ENCODE peak calls at places on chromosome 22, in ten cellular contexts. One of them, this sample, is unnamed.

GRCh38 chr22:29842740-29843139 is 4.7 kb upstream of the ASCC2 start:
- DNase-seq in NCI-H1930: no peak
- DNase-seq in activated naive CD8-positive, alpha-beta T cell treated with anti-CD3 and anti-CD28 coated beads, Interleukin-2, amount 50 U/mL, for 24 hours: no peak
- DNase-seq in GM23248: peak
- DNase-seq in activated naive CD4-positive, alpha-beta T cell treated with anti-CD3 and anti-CD28 coated beads, Interleukin-2, amount 50 U/mL, for 16 hours: no peak
- DNase-seq in NCI-H2029 treated with DMSO at 0.1 percent for 48 hours: no peak
- DNase-seq in stimulated activated CD4-positive, alpha-beta T cell treated with anti-CD3 and anti-CD28 coated beads, Interleukin-12 subunit alpha, Interleukin-12 subunit beta, amount 100 ng/mL, for 48 hours: no peak
- DNase-seq in GM10248: no peak
- DNase-seq in DMS153: peak
- DNase-seq in stimulated activated naive B cell treated with anti-CD40 and anti-IgM and Interleukin-4, amounts not matched to agents 10 μg/mL and 1 μg/mL and 100 μg/mL, for 72 hours: no peak
- DNase-seq in this sample: no peak

GRCh38 chr22:21982338-21982965 is at the start of gene TOP3B:
- DNase-seq in NCI-H2029 treated with DMSO at 0.1 percent for 48 hours: peak
- DNase-seq in activated naive CD8-positive, alpha-beta T cell treated with anti-CD3 and anti-CD28 coated beads, Interleukin-2, amount 50 U/mL, for 24 hours: peak
- DNase-seq in GM10248: peak
- DNase-seq in GM23248: peak
- DNase-seq in stimulated activated naive B cell treated with anti-CD40 and anti-IgM and Interleukin-4, amounts not matched to agents 10 μg/mL and 1 μg/mL and 100 μg/mL, for 72 hours: peak
- DNase-seq in activated naive CD4-positive, alpha-beta T cell treated with anti-CD3 and anti-CD28 coated beads, Interleukin-2, amount 50 U/mL, for 16 hours: peak
- DNase-seq in DMS153: peak
- DNase-seq in NCI-H1930: peak
- DNase-seq in stimulated activated CD4-positive, alpha-beta T cell treated with anti-CD3 and anti-CD28 coated beads, Interleukin-12 subunit alpha, Interleukin-12 subunit beta, amount 100 ng/mL, for 48 hours: peak
- DNase-seq in this sample: peak

GRCh38 chr22:36816635-36817428 is at the start of gene PVALB:
- DNase-seq in GM10248: no peak
- DNase-seq in activated naive CD4-positive, alpha-beta T cell treated with anti-CD3 and anti-CD28 coated beads, Interleukin-2, amount 50 U/mL, for 16 hours: no peak
- DNase-seq in stimulated activated CD4-positive, alpha-beta T cell treated with anti-CD3 and anti-CD28 coated beads, Interleukin-12 subunit alpha, Interleukin-12 subunit beta, amount 100 ng/mL, for 48 hours: no peak
- DNase-seq in DMS153: no peak
- DNase-seq in NCI-H2029 treated with DMSO at 0.1 percent for 48 hours: no peak
- DNase-seq in activated naive CD8-positive, alpha-beta T cell treated with anti-CD3 and anti-CD28 coated beads, Interleukin-2, amount 50 U/mL, for 24 hours: no peak
- DNase-seq in NCI-H1930: peak
- DNase-seq in stimulated activated naive B cell treated with anti-CD40 and anti-IgM and Interleukin-4, amounts not matched to agents 10 μg/mL and 1 μg/mL and 100 μg/mL, for 72 hours: no peak
- DNase-seq in GM23248: peak
- DNase-seq in this sample: no peak

GRCh38 chr22:30474683-30475424 is 3.0 kb upstream of the SEC14L3 start:
- DNase-seq in stimulated activated naive B cell treated with anti-CD40 and anti-IgM and Interleukin-4, amounts not matched to agents 10 μg/mL and 1 μg/mL and 100 μg/mL, for 72 hours: no peak
- DNase-seq in NCI-H2029 treated with DMSO at 0.1 percent for 48 hours: peak
- DNase-seq in activated naive CD8-positive, alpha-beta T cell treated with anti-CD3 and anti-CD28 coated beads, Interleukin-2, amount 50 U/mL, for 24 hours: no peak
- DNase-seq in activated naive CD4-positive, alpha-beta T cell treated with anti-CD3 and anti-CD28 coated beads, Interleukin-2, amount 50 U/mL, for 16 hours: no peak
- DNase-seq in GM10248: no peak
- DNase-seq in DMS153: peak
- DNase-seq in GM23248: no peak
- DNase-seq in stimulated activated CD4-positive, alpha-beta T cell treated with anti-CD3 and anti-CD28 coated beads, Interleukin-12 subunit alpha, Interleukin-12 subunit beta, amount 100 ng/mL, for 48 hours: no peak
- DNase-seq in NCI-H1930: no peak
- DNase-seq in this sample: peak

GRCh38 chr22:19060356-19061009 is 61.7 kb downstream of the DGCR2 start:
- DNase-seq in NCI-H1930: no peak
- DNase-seq in stimulated activated naive B cell treated with anti-CD40 and anti-IgM and Interleukin-4, amounts not matched to agents 10 μg/mL and 1 μg/mL and 100 μg/mL, for 72 hours: no peak
- DNase-seq in GM23248: peak
- DNase-seq in NCI-H2029 treated with DMSO at 0.1 percent for 48 hours: no peak
- DNase-seq in stimulated activated CD4-positive, alpha-beta T cell treated with anti-CD3 and anti-CD28 coated beads, Interleukin-12 subunit alpha, Interleukin-12 subunit beta, amount 100 ng/mL, for 48 hours: no peak
- DNase-seq in GM10248: no peak
- DNase-seq in activated naive CD8-positive, alpha-beta T cell treated with anti-CD3 and anti-CD28 coated beads, Interleukin-2, amount 50 U/mL, for 24 hours: no peak
- DNase-seq in activated naive CD4-positive, alpha-beta T cell treated with anti-CD3 and anti-CD28 coated beads, Interleukin-2, amount 50 U/mL, for 16 hours: no peak
- DNase-seq in DMS153: no peak
- DNase-seq in this sample: no peak

GRCh38 chr22:38136607-38137006 is 26.1 kb upstream of the BAIAP2L2 start:
- DNase-seq in stimulated activated naive B cell treated with anti-CD40 and anti-IgM and Interleukin-4, amounts not matched to agents 10 μg/mL and 1 μg/mL and 100 μg/mL, for 72 hours: no peak
- DNase-seq in NCI-H2029 treated with DMSO at 0.1 percent for 48 hours: no peak
- DNase-seq in activated naive CD8-positive, alpha-beta T cell treated with anti-CD3 and anti-CD28 coated beads, Interleukin-2, amount 50 U/mL, for 24 hours: no peak
- DNase-seq in stimulated activated CD4-positive, alpha-beta T cell treated with anti-CD3 and anti-CD28 coated beads, Interleukin-12 subunit alpha, Interleukin-12 subunit beta, amount 100 ng/mL, for 48 hours: no peak
- DNase-seq in GM23248: peak
- DNase-seq in NCI-H1930: no peak
- DNase-seq in GM10248: no peak
- DNase-seq in DMS153: no peak
- DNase-seq in activated naive CD4-positive, alpha-beta T cell treated with anti-CD3 and anti-CD28 coated beads, Interleukin-2, amount 50 U/mL, for 16 hours: no peak
- DNase-seq in this sample: no peak

GRCh38 chr22:37082251-37082650 is 27.3 kb downstream of the TMPRSS6 start:
- DNase-seq in activated naive CD4-positive, alpha-beta T cell treated with anti-CD3 and anti-CD28 coated beads, Interleukin-2, amount 50 U/mL, for 16 hours: no peak
- DNase-seq in DMS153: no peak
- DNase-seq in stimulated activated CD4-positive, alpha-beta T cell treated with anti-CD3 and anti-CD28 coated beads, Interleukin-12 subunit alpha, Interleukin-12 subunit beta, amount 100 ng/mL, for 48 hours: peak
- DNase-seq in NCI-H1930: no peak
- DNase-seq in GM10248: no peak
- DNase-seq in NCI-H2029 treated with DMSO at 0.1 percent for 48 hours: no peak
- DNase-seq in stimulated activated naive B cell treated with anti-CD40 and anti-IgM and Interleukin-4, amounts not matched to agents 10 μg/mL and 1 μg/mL and 100 μg/mL, for 72 hours: no peak
- DNase-seq in GM23248: no peak
- DNase-seq in activated naive CD8-positive, alpha-beta T cell treated with anti-CD3 and anti-CD28 coated beads, Interleukin-2, amount 50 U/mL, for 24 hours: peak
- DNase-seq in this sample: no peak

GRCh38 chr22:27632451-27633295 is 168.9 kb downstream of the MN1 start:
- DNase-seq in GM10248: no peak
- DNase-seq in stimulated activated naive B cell treated with anti-CD40 and anti-IgM and Interleukin-4, amounts not matched to agents 10 μg/mL and 1 μg/mL and 100 μg/mL, for 72 hours: no peak
- DNase-seq in GM23248: no peak
- DNase-seq in NCI-H1930: no peak
- DNase-seq in DMS153: no peak
- DNase-seq in activated naive CD8-positive, alpha-beta T cell treated with anti-CD3 and anti-CD28 coated beads, Interleukin-2, amount 50 U/mL, for 24 hours: no peak
- DNase-seq in NCI-H2029 treated with DMSO at 0.1 percent for 48 hours: no peak
- DNase-seq in activated naive CD4-positive, alpha-beta T cell treated with anti-CD3 and anti-CD28 coated beads, Interleukin-2, amount 50 U/mL, for 16 hours: no peak
- DNase-seq in stimulated activated CD4-positive, alpha-beta T cell treated with anti-CD3 and anti-CD28 coated beads, Interleukin-12 subunit alpha, Interleukin-12 subunit beta, amount 100 ng/mL, for 48 hours: no peak
- DNase-seq in this sample: peak

GRCh38 chr22:45008853-45009751 is 703 bp downstream of the PHF21B start:
- DNase-seq in DMS153: no peak
- DNase-seq in GM10248: no peak
- DNase-seq in NCI-H2029 treated with DMSO at 0.1 percent for 48 hours: no peak
- DNase-seq in stimulated activated naive B cell treated with anti-CD40 and anti-IgM and Interleukin-4, amounts not matched to agents 10 μg/mL and 1 μg/mL and 100 μg/mL, for 72 hours: no peak
- DNase-seq in activated naive CD4-positive, alpha-beta T cell treated with anti-CD3 and anti-CD28 coated beads, Interleukin-2, amount 50 U/mL, for 16 hours: no peak
- DNase-seq in stimulated activated CD4-positive, alpha-beta T cell treated with anti-CD3 and anti-CD28 coated beads, Interleukin-12 subunit alpha, Interleukin-12 subunit beta, amount 100 ng/mL, for 48 hours: no peak
- DNase-seq in activated naive CD8-positive, alpha-beta T cell treated with anti-CD3 and anti-CD28 coated beads, Interleukin-2, amount 50 U/mL, for 24 hours: no peak
- DNase-seq in GM23248: peak
- DNase-seq in NCI-H1930: no peak
- DNase-seq in this sample: no peak

GRCh38 chr22:49598338-49598737 is 229.3 kb downstream of the BRD1 start:
- DNase-seq in NCI-H2029 treated with DMSO at 0.1 percent for 48 hours: no peak
- DNase-seq in stimulated activated CD4-positive, alpha-beta T cell treated with anti-CD3 and anti-CD28 coated beads, Interleukin-12 subunit alpha, Interleukin-12 subunit beta, amount 100 ng/mL, for 48 hours: no peak
- DNase-seq in GM23248: no peak
- DNase-seq in NCI-H1930: no peak
- DNase-seq in DMS153: no peak
- DNase-seq in GM10248: no peak
- DNase-seq in stimulated activated naive B cell treated with anti-CD40 and anti-IgM and Interleukin-4, amounts not matched to agents 10 μg/mL and 1 μg/mL and 100 μg/mL, for 72 hours: no peak
- DNase-seq in activated naive CD8-positive, alpha-beta T cell treated with anti-CD3 and anti-CD28 coated beads, Interleukin-2, amount 50 U/mL, for 24 hours: no peak
- DNase-seq in activated naive CD4-positive, alpha-beta T cell treated with anti-CD3 and anti-CD28 coated beads, Interleukin-2, amount 50 U/mL, for 16 hours: no peak
- DNase-seq in this sample: no peak

GRCh38 chr22:50678651-50679521 is 6.3 kb downstream of the SHANK3 start:
- DNase-seq in NCI-H1930: no peak
- DNase-seq in DMS153: no peak
- DNase-seq in activated naive CD4-positive, alpha-beta T cell treated with anti-CD3 and anti-CD28 coated beads, Interleukin-2, amount 50 U/mL, for 16 hours: no peak
- DNase-seq in GM23248: no peak
- DNase-seq in activated naive CD8-positive, alpha-beta T cell treated with anti-CD3 and anti-CD28 coated beads, Interleukin-2, amount 50 U/mL, for 24 hours: no peak
- DNase-seq in stimulated activated CD4-positive, alpha-beta T cell treated with anti-CD3 and anti-CD28 coated beads, Interleukin-12 subunit alpha, Interleukin-12 subunit beta, amount 100 ng/mL, for 48 hours: no peak
- DNase-seq in NCI-H2029 treated with DMSO at 0.1 percent for 48 hours: no peak
- DNase-seq in GM10248: no peak
- DNase-seq in stimulated activated naive B cell treated with anti-CD40 and anti-IgM and Interleukin-4, amounts not matched to agents 10 μg/mL and 1 μg/mL and 100 μg/mL, for 72 hours: no peak
- DNase-seq in this sample: no peak

GRCh38 chr22:37267661-37268413 is 14.5 kb upstream of the CYTH4 start:
- DNase-seq in NCI-H1930: no peak
- DNase-seq in stimulated activated CD4-positive, alpha-beta T cell treated with anti-CD3 and anti-CD28 coated beads, Interleukin-12 subunit alpha, Interleukin-12 subunit beta, amount 100 ng/mL, for 48 hours: no peak
- DNase-seq in NCI-H2029 treated with DMSO at 0.1 percent for 48 hours: no peak
- DNase-seq in activated naive CD4-positive, alpha-beta T cell treated with anti-CD3 and anti-CD28 coated beads, Interleukin-2, amount 50 U/mL, for 16 hours: no peak
- DNase-seq in GM23248: no peak
- DNase-seq in DMS153: no peak
- DNase-seq in GM10248: no peak
- DNase-seq in stimulated activated naive B cell treated with anti-CD40 and anti-IgM and Interleukin-4, amounts not matched to agents 10 μg/mL and 1 μg/mL and 100 μg/mL, for 72 hours: no peak
- DNase-seq in activated naive CD8-positive, alpha-beta T cell treated with anti-CD3 and anti-CD28 coated beads, Interleukin-2, amount 50 U/mL, for 24 hours: no peak
- DNase-seq in this sample: no peak

GRCh38 chr22:24920029-24920428 is 26.5 kb downstream of the LHFPL7 start:
- DNase-seq in stimulated activated naive B cell treated with anti-CD40 and anti-IgM and Interleukin-4, amounts not matched to agents 10 μg/mL and 1 μg/mL and 100 μg/mL, for 72 hours: no peak
- DNase-seq in NCI-H1930: no peak
- DNase-seq in NCI-H2029 treated with DMSO at 0.1 percent for 48 hours: no peak
- DNase-seq in activated naive CD4-positive, alpha-beta T cell treated with anti-CD3 and anti-CD28 coated beads, Interleukin-2, amount 50 U/mL, for 16 hours: no peak
- DNase-seq in GM10248: no peak
- DNase-seq in DMS153: no peak
- DNase-seq in activated naive CD8-positive, alpha-beta T cell treated with anti-CD3 and anti-CD28 coated beads, Interleukin-2, amount 50 U/mL, for 24 hours: no peak
- DNase-seq in stimulated activated CD4-positive, alpha-beta T cell treated with anti-CD3 and anti-CD28 coated beads, Interleukin-12 subunit alpha, Interleukin-12 subunit beta, amount 100 ng/mL, for 48 hours: no peak
- DNase-seq in GM23248: no peak
- DNase-seq in this sample: no peak

GRCh38 chr22:17109976-17110375 is 11.2 kb downstream of the TMEM121B start:
- DNase-seq in GM23248: no peak
- DNase-seq in activated naive CD4-positive, alpha-beta T cell treated with anti-CD3 and anti-CD28 coated beads, Interleukin-2, amount 50 U/mL, for 16 hours: no peak
- DNase-seq in NCI-H2029 treated with DMSO at 0.1 percent for 48 hours: no peak
- DNase-seq in DMS153: no peak
- DNase-seq in stimulated activated naive B cell treated with anti-CD40 and anti-IgM and Interleukin-4, amounts not matched to agents 10 μg/mL and 1 μg/mL and 100 μg/mL, for 72 hours: no peak
- DNase-seq in NCI-H1930: no peak
- DNase-seq in stimulated activated CD4-positive, alpha-beta T cell treated with anti-CD3 and anti-CD28 coated beads, Interleukin-12 subunit alpha, Interleukin-12 subunit beta, amount 100 ng/mL, for 48 hours: no peak
- DNase-seq in GM10248: no peak
- DNase-seq in activated naive CD8-positive, alpha-beta T cell treated with anti-CD3 and anti-CD28 coated beads, Interleukin-2, amount 50 U/mL, for 24 hours: no peak
- DNase-seq in this sample: no peak

GRCh38 chr22:43879901-43880742 is 11.7 kb downstream of the PNPLA5 start:
- DNase-seq in GM10248: no peak
- DNase-seq in stimulated activated naive B cell treated with anti-CD40 and anti-IgM and Interleukin-4, amounts not matched to agents 10 μg/mL and 1 μg/mL and 100 μg/mL, for 72 hours: no peak
- DNase-seq in activated naive CD8-positive, alpha-beta T cell treated with anti-CD3 and anti-CD28 coated beads, Interleukin-2, amount 50 U/mL, for 24 hours: no peak
- DNase-seq in NCI-H1930: no peak
- DNase-seq in GM23248: no peak
- DNase-seq in stimulated activated CD4-positive, alpha-beta T cell treated with anti-CD3 and anti-CD28 coated beads, Interleukin-12 subunit alpha, Interleukin-12 subunit beta, amount 100 ng/mL, for 48 hours: no peak
- DNase-seq in activated naive CD4-positive, alpha-beta T cell treated with anti-CD3 and anti-CD28 coated beads, Interleukin-2, amount 50 U/mL, for 16 hours: peak
- DNase-seq in NCI-H2029 treated with DMSO at 0.1 percent for 48 hours: no peak
- DNase-seq in DMS153: no peak
- DNase-seq in this sample: no peak

GRCh38 chr22:41217553-41218157 is 12.5 kb downstream of the L3MBTL2 start:
- DNase-seq in stimulated activated CD4-positive, alpha-beta T cell treated with anti-CD3 and anti-CD28 coated beads, Interleukin-12 subunit alpha, Interleukin-12 subunit beta, amount 100 ng/mL, for 48 hours: no peak
- DNase-seq in NCI-H1930: no peak
- DNase-seq in activated naive CD8-positive, alpha-beta T cell treated with anti-CD3 and anti-CD28 coated beads, Interleukin-2, amount 50 U/mL, for 24 hours: peak
- DNase-seq in activated naive CD4-positive, alpha-beta T cell treated with anti-CD3 and anti-CD28 coated beads, Interleukin-2, amount 50 U/mL, for 16 hours: peak
- DNase-seq in GM23248: peak
- DNase-seq in stimulated activated naive B cell treated with anti-CD40 and anti-IgM and Interleukin-4, amounts not matched to agents 10 μg/mL and 1 μg/mL and 100 μg/mL, for 72 hours: peak
- DNase-seq in NCI-H2029 treated with DMSO at 0.1 percent for 48 hours: peak
- DNase-seq in DMS153: peak
- DNase-seq in GM10248: peak
- DNase-seq in this sample: peak

GRCh38 chr22:39384750-39385480 is 14.7 kb upstream of the TAB1 start:
- DNase-seq in activated naive CD4-positive, alpha-beta T cell treated with anti-CD3 and anti-CD28 coated beads, Interleukin-2, amount 50 U/mL, for 16 hours: no peak
- DNase-seq in NCI-H2029 treated with DMSO at 0.1 percent for 48 hours: no peak
- DNase-seq in stimulated activated CD4-positive, alpha-beta T cell treated with anti-CD3 and anti-CD28 coated beads, Interleukin-12 subunit alpha, Interleukin-12 subunit beta, amount 100 ng/mL, for 48 hours: no peak
- DNase-seq in activated naive CD8-positive, alpha-beta T cell treated with anti-CD3 and anti-CD28 coated beads, Interleukin-2, amount 50 U/mL, for 24 hours: no peak
- DNase-seq in stimulated activated naive B cell treated with anti-CD40 and anti-IgM and Interleukin-4, amounts not matched to agents 10 μg/mL and 1 μg/mL and 100 μg/mL, for 72 hours: no peak
- DNase-seq in DMS153: no peak
- DNase-seq in GM10248: peak
- DNase-seq in GM23248: peak
- DNase-seq in NCI-H1930: no peak
- DNase-seq in this sample: no peak

GRCh38 chr22:22061085-22062077 is 78.8 kb upstream of the TOP3B start:
- DNase-seq in GM10248: no peak
- DNase-seq in NCI-H2029 treated with DMSO at 0.1 percent for 48 hours: no peak
- DNase-seq in activated naive CD8-positive, alpha-beta T cell treated with anti-CD3 and anti-CD28 coated beads, Interleukin-2, amount 50 U/mL, for 24 hours: no peak
- DNase-seq in stimulated activated naive B cell treated with anti-CD40 and anti-IgM and Interleukin-4, amounts not matched to agents 10 μg/mL and 1 μg/mL and 100 μg/mL, for 72 hours: no peak
- DNase-seq in DMS153: peak
- DNase-seq in NCI-H1930: peak
- DNase-seq in GM23248: peak
- DNase-seq in stimulated activated CD4-positive, alpha-beta T cell treated with anti-CD3 and anti-CD28 coated beads, Interleukin-12 subunit alpha, Interleukin-12 subunit beta, amount 100 ng/mL, for 48 hours: no peak
- DNase-seq in activated naive CD4-positive, alpha-beta T cell treated with anti-CD3 and anti-CD28 coated beads, Interleukin-2, amount 50 U/mL, for 16 hours: no peak
- DNase-seq in this sample: no peak

GRCh38 chr22:38751422-38752346 is 4.1 kb downstream of the SUN2 start:
- DNase-seq in DMS153: no peak
- DNase-seq in NCI-H2029 treated with DMSO at 0.1 percent for 48 hours: no peak
- DNase-seq in activated naive CD4-positive, alpha-beta T cell treated with anti-CD3 and anti-CD28 coated beads, Interleukin-2, amount 50 U/mL, for 16 hours: peak
- DNase-seq in stimulated activated CD4-positive, alpha-beta T cell treated with anti-CD3 and anti-CD28 coated beads, Interleukin-12 subunit alpha, Interleukin-12 subunit beta, amount 100 ng/mL, for 48 hours: peak
- DNase-seq in GM23248: no peak
- DNase-seq in activated naive CD8-positive, alpha-beta T cell treated with anti-CD3 and anti-CD28 coated beads, Interleukin-2, amount 50 U/mL, for 24 hours: peak
- DNase-seq in GM10248: peak
- DNase-seq in stimulated activated naive B cell treated with anti-CD40 and anti-IgM and Interleukin-4, amounts not matched to agents 10 μg/mL and 1 μg/mL and 100 μg/mL, for 72 hours: peak
- DNase-seq in NCI-H1930: no peak
- DNase-seq in this sample: no peak

GRCh38 chr22:31637938-31638618 is 23.9 kb downstream of the PISD start:
- DNase-seq in NCI-H1930: no peak
- DNase-seq in activated naive CD4-positive, alpha-beta T cell treated with anti-CD3 and anti-CD28 coated beads, Interleukin-2, amount 50 U/mL, for 16 hours: no peak
- DNase-seq in GM10248: peak
- DNase-seq in stimulated activated naive B cell treated with anti-CD40 and anti-IgM and Interleukin-4, amounts not matched to agents 10 μg/mL and 1 μg/mL and 100 μg/mL, for 72 hours: peak
- DNase-seq in NCI-H2029 treated with DMSO at 0.1 percent for 48 hours: no peak
- DNase-seq in GM23248: no peak
- DNase-seq in DMS153: no peak
- DNase-seq in stimulated activated CD4-positive, alpha-beta T cell treated with anti-CD3 and anti-CD28 coated beads, Interleukin-12 subunit alpha, Interleukin-12 subunit beta, amount 100 ng/mL, for 48 hours: no peak
- DNase-seq in activated naive CD8-positive, alpha-beta T cell treated with anti-CD3 and anti-CD28 coated beads, Interleukin-2, amount 50 U/mL, for 24 hours: no peak
- DNase-seq in this sample: no peak

GRCh38 chr22:45254388-45254787 is 13.7 kb upstream of the KIAA0930 start:
- DNase-seq in stimulated activated CD4-positive, alpha-beta T cell treated with anti-CD3 and anti-CD28 coated beads, Interleukin-12 subunit alpha, Interleukin-12 subunit beta, amount 100 ng/mL, for 48 hours: no peak
- DNase-seq in NCI-H2029 treated with DMSO at 0.1 percent for 48 hours: no peak
- DNase-seq in activated naive CD8-positive, alpha-beta T cell treated with anti-CD3 and anti-CD28 coated beads, Interleukin-2, amount 50 U/mL, for 24 hours: no peak
- DNase-seq in GM23248: no peak
- DNase-seq in activated naive CD4-positive, alpha-beta T cell treated with anti-CD3 and anti-CD28 coated beads, Interleukin-2, amount 50 U/mL, for 16 hours: no peak
- DNase-seq in GM10248: no peak
- DNase-seq in stimulated activated naive B cell treated with anti-CD40 and anti-IgM and Interleukin-4, amounts not matched to agents 10 μg/mL and 1 μg/mL and 100 μg/mL, for 72 hours: no peak
- DNase-seq in DMS153: no peak
- DNase-seq in NCI-H1930: no peak
- DNase-seq in this sample: no peak

GRCh38 chr22:47631571-47632102 is 869.2 kb downstream of the TBC1D22A start:
- DNase-seq in activated naive CD4-positive, alpha-beta T cell treated with anti-CD3 and anti-CD28 coated beads, Interleukin-2, amount 50 U/mL, for 16 hours: no peak
- DNase-seq in activated naive CD8-positive, alpha-beta T cell treated with anti-CD3 and anti-CD28 coated beads, Interleukin-2, amount 50 U/mL, for 24 hours: no peak
- DNase-seq in stimulated activated CD4-positive, alpha-beta T cell treated with anti-CD3 and anti-CD28 coated beads, Interleukin-12 subunit alpha, Interleukin-12 subunit beta, amount 100 ng/mL, for 48 hours: no peak
- DNase-seq in NCI-H1930: peak
- DNase-seq in NCI-H2029 treated with DMSO at 0.1 percent for 48 hours: no peak
- DNase-seq in GM10248: no peak
- DNase-seq in DMS153: peak
- DNase-seq in GM23248: no peak
- DNase-seq in stimulated activated naive B cell treated with anti-CD40 and anti-IgM and Interleukin-4, amounts not matched to agents 10 μg/mL and 1 μg/mL and 100 μg/mL, for 72 hours: no peak
- DNase-seq in this sample: peak

GRCh38 chr22:49676230-49676629 is 151.4 kb downstream of the BRD1 start:
- DNase-seq in stimulated activated CD4-positive, alpha-beta T cell treated with anti-CD3 and anti-CD28 coated beads, Interleukin-12 subunit alpha, Interleukin-12 subunit beta, amount 100 ng/mL, for 48 hours: no peak
- DNase-seq in activated naive CD4-positive, alpha-beta T cell treated with anti-CD3 and anti-CD28 coated beads, Interleukin-2, amount 50 U/mL, for 16 hours: no peak
- DNase-seq in GM23248: no peak
- DNase-seq in activated naive CD8-positive, alpha-beta T cell treated with anti-CD3 and anti-CD28 coated beads, Interleukin-2, amount 50 U/mL, for 24 hours: no peak
- DNase-seq in stimulated activated naive B cell treated with anti-CD40 and anti-IgM and Interleukin-4, amounts not matched to agents 10 μg/mL and 1 μg/mL and 100 μg/mL, for 72 hours: no peak
- DNase-seq in NCI-H1930: no peak
- DNase-seq in GM10248: no peak
- DNase-seq in NCI-H2029 treated with DMSO at 0.1 percent for 48 hours: no peak
- DNase-seq in DMS153: no peak
- DNase-seq in this sample: no peak

GRCh38 chr22:44711236-44711560 is 9.2 kb downstream of the PRR5 start:
- DNase-seq in NCI-H1930: no peak
- DNase-seq in activated naive CD8-positive, alpha-beta T cell treated with anti-CD3 and anti-CD28 coated beads, Interleukin-2, amount 50 U/mL, for 24 hours: no peak
- DNase-seq in activated naive CD4-positive, alpha-beta T cell treated with anti-CD3 and anti-CD28 coated beads, Interleukin-2, amount 50 U/mL, for 16 hours: no peak
- DNase-seq in stimulated activated CD4-positive, alpha-beta T cell treated with anti-CD3 and anti-CD28 coated beads, Interleukin-12 subunit alpha, Interleukin-12 subunit beta, amount 100 ng/mL, for 48 hours: no peak
- DNase-seq in GM10248: no peak
- DNase-seq in GM23248: no peak
- DNase-seq in stimulated activated naive B cell treated with anti-CD40 and anti-IgM and Interleukin-4, amounts not matched to agents 10 μg/mL and 1 μg/mL and 100 μg/mL, for 72 hours: no peak
- DNase-seq in NCI-H2029 treated with DMSO at 0.1 percent for 48 hours: no peak
- DNase-seq in DMS153: peak
- DNase-seq in this sample: no peak

GRCh38 chr22:46754110-46754799 is 8.2 kb upstream of the TBC1D22A start:
- DNase-seq in stimulated activated CD4-positive, alpha-beta T cell treated with anti-CD3 and anti-CD28 coated beads, Interleukin-12 subunit alpha, Interleukin-12 subunit beta, amount 100 ng/mL, for 48 hours: no peak
- DNase-seq in NCI-H1930: no peak
- DNase-seq in activated naive CD4-positive, alpha-beta T cell treated with anti-CD3 and anti-CD28 coated beads, Interleukin-2, amount 50 U/mL, for 16 hours: no peak
- DNase-seq in DMS153: no peak
- DNase-seq in activated naive CD8-positive, alpha-beta T cell treated with anti-CD3 and anti-CD28 coated beads, Interleukin-2, amount 50 U/mL, for 24 hours: no peak
- DNase-seq in stimulated activated naive B cell treated with anti-CD40 and anti-IgM and Interleukin-4, amounts not matched to agents 10 μg/mL and 1 μg/mL and 100 μg/mL, for 72 hours: no peak
- DNase-seq in GM10248: peak
- DNase-seq in GM23248: peak
- DNase-seq in NCI-H2029 treated with DMSO at 0.1 percent for 48 hours: no peak
- DNase-seq in this sample: no peak

GRCh38 chr22:25955323-25955722 is 213.3 kb downstream of the MYO18B start:
- DNase-seq in GM10248: no peak
- DNase-seq in NCI-H2029 treated with DMSO at 0.1 percent for 48 hours: no peak
- DNase-seq in stimulated activated CD4-positive, alpha-beta T cell treated with anti-CD3 and anti-CD28 coated beads, Interleukin-12 subunit alpha, Interleukin-12 subunit beta, amount 100 ng/mL, for 48 hours: no peak
- DNase-seq in NCI-H1930: no peak
- DNase-seq in activated naive CD8-positive, alpha-beta T cell treated with anti-CD3 and anti-CD28 coated beads, Interleukin-2, amount 50 U/mL, for 24 hours: no peak
- DNase-seq in activated naive CD4-positive, alpha-beta T cell treated with anti-CD3 and anti-CD28 coated beads, Interleukin-2, amount 50 U/mL, for 16 hours: no peak
- DNase-seq in GM23248: no peak
- DNase-seq in stimulated activated naive B cell treated with anti-CD40 and anti-IgM and Interleukin-4, amounts not matched to agents 10 μg/mL and 1 μg/mL and 100 μg/mL, for 72 hours: no peak
- DNase-seq in DMS153: no peak
- DNase-seq in this sample: no peak

GRCh38 chr22:45911601-45912271 is 65.2 kb downstream of the WNT7B start:
- DNase-seq in NCI-H1930: no peak
- DNase-seq in GM23248: peak
- DNase-seq in activated naive CD8-positive, alpha-beta T cell treated with anti-CD3 and anti-CD28 coated beads, Interleukin-2, amount 50 U/mL, for 24 hours: no peak
- DNase-seq in stimulated activated CD4-positive, alpha-beta T cell treated with anti-CD3 and anti-CD28 coated beads, Interleukin-12 subunit alpha, Interleukin-12 subunit beta, amount 100 ng/mL, for 48 hours: no peak
- DNase-seq in GM10248: no peak
- DNase-seq in activated naive CD4-positive, alpha-beta T cell treated with anti-CD3 and anti-CD28 coated beads, Interleukin-2, amount 50 U/mL, for 16 hours: no peak
- DNase-seq in stimulated activated naive B cell treated with anti-CD40 and anti-IgM and Interleukin-4, amounts not matched to agents 10 μg/mL and 1 μg/mL and 100 μg/mL, for 72 hours: no peak
- DNase-seq in NCI-H2029 treated with DMSO at 0.1 percent for 48 hours: peak
- DNase-seq in DMS153: peak
- DNase-seq in this sample: peak

GRCh38 chr22:49616356-49617231 is 211.1 kb downstream of the BRD1 start:
- DNase-seq in NCI-H2029 treated with DMSO at 0.1 percent for 48 hours: no peak
- DNase-seq in DMS153: no peak
- DNase-seq in activated naive CD8-positive, alpha-beta T cell treated with anti-CD3 and anti-CD28 coated beads, Interleukin-2, amount 50 U/mL, for 24 hours: no peak
- DNase-seq in activated naive CD4-positive, alpha-beta T cell treated with anti-CD3 and anti-CD28 coated beads, Interleukin-2, amount 50 U/mL, for 16 hours: peak
- DNase-seq in GM10248: no peak
- DNase-seq in stimulated activated naive B cell treated with anti-CD40 and anti-IgM and Interleukin-4, amounts not matched to agents 10 μg/mL and 1 μg/mL and 100 μg/mL, for 72 hours: no peak
- DNase-seq in NCI-H1930: no peak
- DNase-seq in stimulated activated CD4-positive, alpha-beta T cell treated with anti-CD3 and anti-CD28 coated beads, Interleukin-12 subunit alpha, Interleukin-12 subunit beta, amount 100 ng/mL, for 48 hours: no peak
- DNase-seq in GM23248: no peak
- DNase-seq in this sample: no peak

This sample was measured in NCI-H510A.